ENCODE peak calls at places on chromosomes 13 and 19, in six cellular contexts. H is neural crest cell, T is neural progenitor cell, V is foreskin fibroblast, F is heart left ventricle, Z is fibroblast of lung. K is an unnamed sample.

GRCh38 chr13:41284512-41285288 is 21.3 kb upstream of the MTRF1 start:
- DNase-seq in V (peak), H (no peak), F (no peak), Z (peak), T (no peak), K (no peak)

GRCh38 chr19:35195822-35196221 is 32.7 kb downstream of the FAM187B start:
- DNase-seq in Z (no peak), F (no peak), V (peak), T (no peak), H (no peak), K (no peak)

GRCh38 chr19:18875726-18876125 is 20.2 kb downstream of the CERS1 start:
- DNase-seq in H (no peak), F (no peak), V (peak), Z (no peak), T (no peak), K (no peak)

GRCh38 chr13:20387441-20387971 is 138.2 kb downstream of the CRYL1 start:
- DNase-seq in T (no peak), H (no peak), V (no peak), F (no peak), Z (peak), K (no peak)

GRCh38 chr19:51079486-51080110 is 3.1 kb downstream of the KLK14 start:
- DNase-seq in Z (no peak), F (peak), T (no peak), V (no peak), H (no peak), K (no peak)

GRCh38 chr13:43835701-43836100 is 43.8 kb downstream of the CCDC122 start:
- DNase-seq in H (no peak), F (no peak), Z (peak), T (no peak), V (peak), K (no peak)

GRCh38 chr13:99766641-99767045 is 204.9 kb downstream of the ZIC5 start:
- DNase-seq in T (peak), H (no peak), V (no peak), Z (no peak), F (no peak), K (no peak)

GRCh38 chr13:44155422-44156293 is 218.0 kb upstream of the SERP2 start:
- DNase-seq in V (peak), T (peak), Z (peak), H (no peak), F (peak), K (no peak)

GRCh38 chr19:53463263-53463662 is 4.3 kb upstream of the ZNF813 start:
- DNase-seq in Z (peak), F (peak), H (no peak), V (peak), T (peak), K (peak)

GRCh38 chr13:48975101-48975925 is at the start of gene FNDC3A:
- DNase-seq in F (no peak), Z (peak), H (peak), T (peak), V (peak), K (peak)

GRCh38 chr13:104592127-104592526 is 1525.9 kb upstream of the SLC10A2 start:
- DNase-seq in T (no peak), H (no peak), F (no peak), Z (peak), V (peak), K (no peak)

GRCh38 chr19:16670291-16670690 is 9.4 kb downstream of the TMEM38A start:
- DNase-seq in T (no peak), Z (no peak), H (no peak), V (no peak), F (no peak), K (no peak)

GRCh38 chr19:16608290-16608704 is 19.7 kb downstream of the MED26 start:
- DNase-seq in F (no peak), V (peak), T (no peak), Z (peak), H (no peak), K (no peak)

GRCh38 chr13:40391788-40392187 is 274.7 kb downstream of the FOXO1 start:
- DNase-seq in H (no peak), F (no peak), Z (no peak), T (no peak), V (no peak), K (no peak)

GRCh38 chr13:66700336-66700735 is 529.8 kb downstream of the PCDH9 start:
- DNase-seq in H (no peak), T (no peak), F (no peak), V (no peak), Z (peak), K (no peak)

GRCh38 chr13:94344126-94344863 is 135.2 kb downstream of the DCT start:
- DNase-seq in V (peak), H (no peak), F (no peak), T (no peak), Z (peak), K (no peak)

GRCh38 chr13:70098669-70099068 is 9.0 kb upstream of the ATXN8OS start:
- DNase-seq in V (no peak), H (no peak), T (no peak), F (no peak), Z (no peak), K (no peak)

GRCh38 chr13:78499802-78500201 is 103.5 kb downstream of the POU4F1 start:
- DNase-seq in F (no peak), Z (no peak), H (no peak), V (no peak), T (peak), K (no peak)
- TF ChIP-seq CTCF in F (no peak), Z (no peak), H (no peak), V (no peak), T (no peak), K (no peak)

GRCh38 chr19:2523630-2524311 is 47.8 kb downstream of the GADD45B start:
- DNase-seq in H (no peak), V (peak), T (peak), Z (peak), F (no peak), K (no peak)
- TF ChIP-seq CTCF in H (peak), V (peak), T (peak), Z (peak), F (no peak), K (no peak)

DNA sequence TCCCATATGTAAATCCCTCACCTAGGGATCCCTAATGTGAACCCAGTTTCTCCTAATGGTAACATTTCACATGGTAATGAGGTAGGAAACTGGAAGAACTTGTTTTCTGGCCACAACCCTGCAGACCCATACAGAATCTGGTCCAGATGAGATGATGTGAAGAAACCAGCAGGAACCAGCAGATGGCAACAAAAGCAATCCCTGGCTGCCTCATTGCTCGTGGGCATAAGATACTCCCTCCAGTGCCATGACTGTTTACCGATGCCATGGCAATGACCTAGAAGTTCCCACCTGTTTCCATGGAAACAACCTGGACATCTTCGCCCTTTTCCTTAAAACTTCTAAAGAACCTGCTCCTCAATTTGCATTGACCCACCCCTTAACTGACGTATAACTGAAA is 1.4 kb upstream of the CD209 start:
- DNase-seq in T (no peak), H (no peak), Z (no peak), V (peak), F (no peak), K (no peak)
- TF ChIP-seq CTCF in T (no peak), H (no peak), Z (no peak), V (peak), F (no peak), K (no peak)

DNA sequence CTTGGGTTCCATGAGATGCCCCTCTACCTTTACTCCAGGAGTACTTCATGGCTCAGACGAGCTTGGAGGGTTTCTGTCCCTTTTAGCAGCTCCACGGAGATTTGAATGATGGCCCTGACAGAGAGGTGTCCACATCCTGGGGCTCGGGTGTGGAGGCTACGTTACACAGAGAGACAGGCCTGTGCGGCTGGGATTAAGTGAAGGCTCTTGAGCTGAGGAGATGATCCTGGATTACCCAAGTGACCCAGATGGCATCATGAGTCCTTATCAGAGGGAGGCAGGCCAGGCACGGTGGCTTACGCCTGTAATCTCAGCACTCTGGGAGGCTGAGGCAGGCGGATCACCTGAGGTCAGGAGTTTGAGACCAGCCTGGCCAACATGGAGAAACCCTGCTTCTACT is 12.4 kb downstream of the DPP9 start:
- DNase-seq in F (no peak), T (no peak), Z (no peak), V (no peak), H (no peak), K (no peak)
- TF ChIP-seq CTCF in F (no peak), T (no peak), Z (no peak), V (no peak), H (no peak), K (no peak)

GRCh38 chr13:31996611-31997010 is 35.0 kb upstream of the FRY start:
- DNase-seq in H (no peak), V (peak), Z (no peak), T (no peak), F (no peak), K (no peak)
- TF ChIP-seq CTCF in H (no peak), V (no peak), Z (no peak), T (no peak), F (no peak), K (no peak)

GRCh38 chr19:3505598-3506383 is at the start of gene FZR1:
- DNase-seq in T (peak), H (peak), F (peak), Z (peak), V (peak), K (peak)
- TF ChIP-seq CTCF in T (no peak), H (no peak), F (no peak), Z (no peak), V (no peak), K (no peak)